ENCODE peak calls at places on chromosomes 2 and 18, in ten cellular contexts. D is IMR-90, M is PC-3, N is spleen, G is psoas muscle, B is foreskin fibroblast, S is breast epithelium, E is sigmoid colon, H is lower leg skin, J is fibroblast of lung. L is an unnamed sample.

GRCh38 chr2:47535073-47535472 is 132.1 kb downstream of the MSH2 start:
- DNase-seq in G (no peak), H (no peak), N (no peak), J (no peak), D (no peak), B (no peak), M (no peak), S (no peak), E (no peak), L (no peak)

GRCh38 chr2:9644021-9644420 is 13.2 kb upstream of the YWHAQ start:
- DNase-seq in B (no peak), S (no peak), G (no peak), H (peak), J (no peak), N (no peak), D (no peak), E (no peak), M (no peak), L (no peak)

GRCh38 chr2:143940720-143941119 is 579.2 kb downstream of the ZEB2 start:
- DNase-seq in G (no peak), H (no peak), M (no peak), D (no peak), B (no peak), S (no peak), J (no peak), E (no peak), N (no peak), L (no peak)

GRCh38 chr2:61398413-61398812 is 72.5 kb downstream of the USP34 start:
- DNase-seq in E (no peak), B (no peak), D (no peak), H (no peak), N (no peak), S (no peak), G (no peak), M (no peak), J (no peak), L (no peak)

GRCh38 chr2:168573128-168573903 is 117.2 kb downstream of the CERS6 start:
- DNase-seq in D (peak), B (peak), E (no peak), J (no peak), S (no peak), G (no peak), N (no peak), H (no peak), M (peak), L (peak)

GRCh38 chr2:73890301-73891092 is 2.3 kb upstream of the ACTG2 start:
- DNase-seq in G (no peak), B (peak), J (peak), N (no peak), D (peak), E (peak), S (no peak), H (peak), M (peak), L (no peak)

GRCh38 chr18:48667276-48668254 is 128.7 kb downstream of the CTIF start:
- DNase-seq in G (no peak), D (peak), H (peak), E (no peak), N (no peak), B (no peak), J (peak), M (peak), S (no peak), L (no peak)

GRCh38 chr2:71417300-71418202 is 35.8 kb upstream of the DYSF start:
- DNase-seq in M (no peak), D (no peak), G (no peak), N (no peak), B (no peak), J (no peak), E (no peak), H (no peak), S (no peak), L (no peak)

GRCh38 chr2:215695876-215696275 is 260.0 kb upstream of the FN1 start:
- DNase-seq in E (no peak), G (no peak), S (no peak), D (peak), J (no peak), B (peak), N (no peak), H (no peak), M (no peak), L (no peak)

GRCh38 chr18:11518788-11519685 is 90.4 kb upstream of the SLC35G4 start:
- DNase-seq in B (no peak), N (no peak), M (peak), E (no peak), H (no peak), J (peak), G (no peak), D (peak), S (no peak), L (peak)

GRCh38 chr2:128602699-128603101 is 284.0 kb upstream of the HS6ST1 start:
- DNase-seq in J (no peak), E (no peak), D (no peak), B (no peak), M (no peak), H (peak), N (peak), G (no peak), S (no peak), L (no peak)

GRCh38 chr2:57906152-57906732 is 140.4 kb upstream of the VRK2 start:
- DNase-seq in D (peak), N (no peak), E (no peak), M (peak), B (peak), J (peak), G (no peak), H (no peak), S (no peak), L (peak)

GRCh38 chr2:170930132-170931109 is 1.4 kb downstream of the GORASP2 start:
- DNase-seq in J (peak), E (no peak), N (peak), S (peak), G (no peak), H (no peak), B (no peak), M (peak), D (peak), L (peak)

GRCh38 chr2:47195149-47195548 is 40.0 kb upstream of the STPG4 start:
- DNase-seq in J (peak), N (no peak), H (no peak), S (no peak), D (no peak), E (no peak), B (no peak), G (no peak), M (peak), L (peak)

GRCh38 chr2:30450025-30450424 is 3.0 kb downstream of the LCLAT1 start:
- DNase-seq in S (no peak), N (no peak), E (no peak), D (no peak), M (no peak), J (no peak), B (no peak), H (no peak), G (no peak), L (no peak)

GRCh38 chr2:236670235-236670620 is 100.6 kb downstream of the ACKR3 start:
- DNase-seq in J (no peak), E (no peak), G (no peak), N (peak), B (no peak), H (peak), M (no peak), D (no peak), S (no peak), L (no peak)

GRCh38 chr18:37563810-37564511 is 1.6 kb downstream of the CELF4 start:
- DNase-seq in E (peak), H (no peak), B (no peak), G (no peak), N (peak), S (no peak), D (no peak), J (no peak), M (no peak), L (no peak)

GRCh38 chr2:75327334-75327733 is 128.0 kb upstream of the TACR1 start:
- DNase-seq in M (no peak), H (no peak), J (no peak), N (no peak), B (no peak), G (no peak), S (no peak), E (no peak), D (no peak), L (no peak)

GRCh38 chr2:187576906-187577305 is 22.7 kb upstream of the TFPI start:
- DNase-seq in E (no peak), M (no peak), D (peak), G (no peak), N (no peak), H (no peak), S (no peak), B (no peak), J (peak), L (peak)

GRCh38 chr2:83162421-83162820 is 1296.7 kb downstream of the SUCLG1 start:
- DNase-seq in S (no peak), B (no peak), H (no peak), D (no peak), J (no peak), E (no peak), N (no peak), G (no peak), M (no peak), L (no peak)

GRCh38 chr2:11127791-11128190 is 27.5 kb upstream of the SLC66A3 start:
- DNase-seq in G (no peak), S (no peak), M (no peak), N (peak), H (no peak), E (no peak), J (no peak), D (no peak), B (no peak), L (no peak)

GRCh38 chr2:158459161-158460003 is 2.6 kb downstream of the PKP4 start:
- DNase-seq in B (no peak), D (no peak), G (no peak), S (no peak), N (no peak), E (no peak), J (no peak), H (no peak), M (no peak), L (peak)

GRCh38 chr2:7572460-7572859 is 655.2 kb downstream of the RNF144A start:
- DNase-seq in M (no peak), S (no peak), H (no peak), J (no peak), G (no peak), D (no peak), N (no peak), B (no peak), E (no peak), L (no peak)

GRCh38 chr2:178397002-178397605 is 53.9 kb downstream of the PRKRA start:
- DNase-seq in E (no peak), M (peak), D (peak), J (peak), N (no peak), G (no peak), S (no peak), B (no peak), H (no peak), L (peak)

GRCh38 chr18:49884465-49884864 is 71.1 kb upstream of the ACAA2 start:
- DNase-seq in M (no peak), S (no peak), G (no peak), B (no peak), J (no peak), E (no peak), D (no peak), H (no peak), N (no peak), L (no peak)

GRCh38 chr18:25233582-25234362 is 118.2 kb downstream of the ZNF521 start:
- DNase-seq in N (no peak), H (no peak), M (no peak), J (peak), D (peak), G (no peak), E (no peak), S (no peak), B (peak), L (peak)
- TF ChIP-seq CTCF in N (no peak), H (no peak), M (no peak), J (no peak), D (no peak), G (no peak), E (no peak), S (no peak), B (no peak), L (no peak)

DNA sequence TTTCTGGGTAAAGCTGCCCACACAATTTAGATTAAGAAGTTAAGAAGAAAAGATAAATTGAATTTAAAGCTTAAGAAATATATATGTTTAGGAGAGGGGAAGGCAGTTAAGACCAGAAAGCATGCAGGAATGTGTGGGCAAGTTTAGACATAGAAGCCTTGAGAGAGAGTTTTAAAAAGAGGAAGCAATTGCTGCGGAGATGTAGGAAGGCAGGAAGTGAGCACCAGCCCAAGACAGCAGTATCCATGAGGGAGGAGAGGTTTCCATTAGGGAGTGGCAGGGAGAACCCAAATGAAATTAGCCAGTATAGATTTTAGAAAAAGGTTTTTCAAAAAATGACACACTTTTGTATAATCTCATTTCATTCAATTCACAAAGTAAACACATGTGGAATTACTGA is 24.3 kb downstream of the DSC2 start:
- DNase-seq in D (no peak), G (no peak), J (no peak), M (no peak), H (no peak), N (no peak), E (no peak), S (no peak), B (no peak), L (no peak)
- H3K4me3 ChIP-seq in D (no peak), G (no peak), J (no peak), M (no peak), H (no peak), N (no peak), E (no peak), S (no peak), B (no peak), L (no peak)

GRCh38 chr2:222357930-222358329 is 59.1 kb upstream of the PAX3 start:
- DNase-seq in N (no peak), B (no peak), D (no peak), J (peak), G (no peak), H (no peak), E (no peak), M (no peak), S (no peak), L (no peak)
- TF ChIP-seq CTCF in N (no peak), B (no peak), D (no peak), J (no peak), G (no peak), H (no peak), E (no peak), M (no peak), S (no peak), L (no peak)

GRCh38 chr18:76264073-76264472 is 231.0 kb downstream of the ZNF516 start:
- DNase-seq in G (no peak), H (no peak), M (no peak), S (peak), J (no peak), D (no peak), N (no peak), E (no peak), B (no peak), L (no peak)

GRCh38 chr18:76266226-76266991 is 228.6 kb downstream of the ZNF516 start:
- DNase-seq in G (no peak), D (no peak), S (no peak), B (no peak), J (no peak), E (no peak), N (no peak), H (peak), M (no peak), L (no peak)

GRCh38 chr18:76262956-76263955 is 231.8 kb downstream of the ZNF516 start:
- DNase-seq in N (no peak), G (no peak), S (no peak), D (no peak), B (no peak), J (no peak), E (no peak), M (no peak), H (peak), L (no peak)

GRCh38 chr18:76264851-76265250 is 230.2 kb downstream of the ZNF516 start:
- DNase-seq in B (peak), D (no peak), J (no peak), M (no peak), S (no peak), E (no peak), N (no peak), G (no peak), H (peak), L (no peak)

DNA sequence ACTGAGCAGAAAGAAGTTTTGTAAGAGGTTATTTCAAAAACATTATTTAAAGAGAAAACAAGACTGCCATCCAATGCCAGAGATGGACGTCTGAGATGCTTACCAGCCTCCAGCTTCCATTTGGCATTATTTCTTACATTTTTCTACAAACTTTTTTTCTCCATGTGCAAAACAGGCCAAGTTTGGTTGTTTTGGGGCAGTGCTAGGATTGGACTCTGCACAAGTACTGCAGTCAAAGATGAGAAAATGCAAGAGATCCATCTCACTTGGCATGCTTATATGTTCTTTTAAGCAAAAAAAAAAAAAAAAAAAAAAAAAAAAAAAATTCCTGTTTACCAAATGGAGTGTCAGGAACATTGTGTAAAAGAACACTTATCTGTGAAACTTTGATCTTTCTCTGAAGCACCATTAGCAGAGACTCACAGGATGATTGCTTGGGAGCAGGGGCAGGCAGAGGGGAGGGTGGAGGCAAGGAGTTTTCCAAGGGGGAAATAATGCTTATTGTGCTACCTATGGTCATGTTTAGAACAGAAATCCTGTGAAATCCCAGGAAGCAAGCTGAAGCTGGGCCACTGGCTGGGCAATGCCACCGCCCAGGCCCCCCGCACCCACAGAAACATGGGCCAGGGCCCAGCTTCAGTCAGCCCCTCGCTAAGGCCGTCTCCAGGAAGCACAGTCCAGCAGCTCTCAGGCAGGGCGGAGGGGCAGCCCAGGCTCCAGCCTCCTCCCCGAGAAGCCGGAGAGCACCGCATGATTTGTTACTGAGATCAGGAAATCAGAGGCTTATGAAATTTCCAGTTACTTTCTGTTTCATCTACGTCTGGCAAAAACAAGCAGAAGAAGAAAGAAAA is 229.4 kb downstream of the ZNF516 start:
- DNase-seq in J (no peak), S (peak), M (no peak), H (peak), N (no peak), E (peak), B (peak), G (peak), D (peak), L (peak)
- H3K4me3 ChIP-seq in J (peak), S (peak), M (no peak), H (no peak), N (no peak), E (peak), B (peak), G (no peak), D (peak), L (peak)

DNA sequence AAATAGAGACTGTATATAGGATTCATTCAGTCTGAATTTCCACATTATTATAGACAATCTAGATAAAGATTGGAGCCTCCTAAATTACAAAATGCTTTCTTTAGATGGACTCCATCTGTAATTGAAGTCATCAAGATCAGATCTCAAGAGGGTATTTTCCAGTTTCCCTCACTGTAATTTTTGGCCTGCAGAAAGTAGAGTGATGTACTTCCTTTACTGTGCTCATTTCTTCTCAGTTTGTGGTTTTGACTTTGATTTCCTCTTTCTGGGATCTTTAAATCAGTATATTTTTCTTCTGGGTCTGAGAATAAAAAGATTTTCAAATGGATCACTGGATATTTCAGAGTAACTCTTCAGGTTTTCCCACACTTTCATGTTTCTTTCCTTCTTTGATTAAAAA is 7.2 kb downstream of the BABAM2 start:
- DNase-seq in M (no peak), D (no peak), N (no peak), S (no peak), G (no peak), J (no peak), E (no peak), H (no peak), B (no peak), L (no peak)
- TF ChIP-seq CTCF in M (no peak), D (no peak), N (no peak), S (no peak), G (no peak), J (no peak), E (no peak), H (no peak), B (no peak), L (no peak)

GRCh38 chr2:234403751-234404150 is 93.1 kb downstream of the ARL4C start:
- DNase-seq in S (no peak), B (no peak), G (no peak), M (no peak), E (no peak), D (no peak), H (no peak), J (no peak), N (no peak), L (no peak)
- H3K4me3 ChIP-seq in S (no peak), B (no peak), G (no peak), M (no peak), E (no peak), D (no peak), H (no peak), J (no peak), N (no peak), L (no peak)

DNA sequence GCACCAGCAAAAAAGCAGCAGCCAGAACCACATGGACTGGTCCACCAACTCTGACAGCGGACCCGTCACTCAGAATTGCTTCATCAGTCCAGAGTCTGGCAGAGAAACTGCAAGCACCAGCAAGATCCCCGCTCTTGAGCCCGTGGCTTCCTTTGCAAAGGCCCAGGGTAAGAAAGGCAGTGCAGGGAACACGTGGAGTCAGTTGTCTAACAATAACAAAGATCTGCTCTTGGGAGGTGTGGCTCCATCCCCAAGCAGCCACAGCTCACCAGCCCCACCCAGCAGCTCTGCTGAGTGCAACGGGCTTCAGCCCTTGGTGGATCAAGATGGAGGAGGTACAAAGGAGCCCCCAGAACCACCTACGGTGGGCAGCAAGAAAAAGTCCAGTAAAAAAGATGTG is 269.3 kb downstream of the SETBP1 start:
- DNase-seq in M (no peak), H (no peak), B (no peak), E (no peak), D (no peak), N (no peak), J (no peak), G (no peak), S (no peak), L (no peak)
- TF ChIP-seq CTCF in M (no peak), H (no peak), B (no peak), E (no peak), D (no peak), N (no peak), J (no peak), G (no peak), S (no peak), L (no peak)

GRCh38 chr2:66452214-66452613 is 17.3 kb downstream of the MEIS1 start:
- DNase-seq in E (no peak), N (no peak), J (no peak), M (no peak), G (no peak), B (no peak), D (no peak), H (no peak), S (no peak), L (peak)
- H3K4me3 ChIP-seq in E (peak), N (no peak), J (no peak), M (no peak), G (no peak), B (peak), D (no peak), H (no peak), S (no peak), L (no peak)

L was measured in fibroblast of the aortic adventitia.